ENCODE peak calls at places on chromosomes 1 and 21, in ten cellular contexts. One of them, this sample, is unnamed.

GRCh38 chr1:39635205-39635870 is 4.1 kb downstream of the HEYL start:
- DNase-seq in A673: peak; percentile 55
- DNase-seq in testis: no peak
- DNase-seq in transverse colon: no peak
- DNase-seq in pancreas: no peak
- DNase-seq in Caco-2: no peak
- DNase-seq in CD4-positive, CD25-positive, alpha-beta regulatory T cell: no peak
- DNase-seq in hepatocyte: no peak
- DNase-seq in thoracic aorta: no peak
- DNase-seq in heart right ventricle: peak; percentile 69
- DNase-seq in this sample: no peak

GRCh38 chr1:226977288-226977972 is 37.3 kb downstream of the COQ8A start:
- DNase-seq in heart right ventricle: no peak
- DNase-seq in transverse colon: no peak
- DNase-seq in pancreas: peak; percentile 75
- DNase-seq in A673: no peak
- DNase-seq in testis: peak; percentile 13
- DNase-seq in hepatocyte: no peak
- DNase-seq in Caco-2: no peak
- DNase-seq in thoracic aorta: no peak
- DNase-seq in CD4-positive, CD25-positive, alpha-beta regulatory T cell: no peak
- DNase-seq in this sample: no peak

GRCh38 chr1:223136086-223136485 is 7.0 kb downstream of the TLR5 start:
- DNase-seq in pancreas: no peak
- DNase-seq in A673: no peak
- DNase-seq in Caco-2: no peak
- DNase-seq in testis: no peak
- DNase-seq in thoracic aorta: no peak
- DNase-seq in hepatocyte: no peak
- DNase-seq in transverse colon: no peak
- DNase-seq in CD4-positive, CD25-positive, alpha-beta regulatory T cell: no peak
- DNase-seq in heart right ventricle: no peak
- DNase-seq in this sample: no peak

GRCh38 chr21:37119421-37120218 is 46.6 kb downstream of the TTC3 start:
- DNase-seq in hepatocyte: peak; percentile 23
- DNase-seq in thoracic aorta: no peak
- DNase-seq in CD4-positive, CD25-positive, alpha-beta regulatory T cell: no peak
- DNase-seq in Caco-2: no peak
- DNase-seq in heart right ventricle: no peak
- DNase-seq in testis: no peak
- DNase-seq in pancreas: no peak
- DNase-seq in transverse colon: no peak
- DNase-seq in A673: no peak
- DNase-seq in this sample: peak; percentile 33

GRCh38 chr1:181191494-181192040 is 103.1 kb downstream of the IER5 start:
- DNase-seq in thoracic aorta: no peak
- DNase-seq in CD4-positive, CD25-positive, alpha-beta regulatory T cell: no peak
- DNase-seq in A673: no peak
- DNase-seq in hepatocyte: no peak
- DNase-seq in heart right ventricle: no peak
- DNase-seq in Caco-2: no peak
- DNase-seq in pancreas: no peak
- DNase-seq in testis: no peak
- DNase-seq in transverse colon: no peak
- DNase-seq in this sample: no peak

GRCh38 chr1:241658081-241658793 is 6.2 kb downstream of the WDR64 start:
- DNase-seq in hepatocyte: no peak
- DNase-seq in A673: no peak
- DNase-seq in pancreas: no peak
- DNase-seq in transverse colon: no peak
- DNase-seq in thoracic aorta: no peak
- DNase-seq in CD4-positive, CD25-positive, alpha-beta regulatory T cell: no peak
- DNase-seq in heart right ventricle: no peak
- DNase-seq in Caco-2: no peak
- DNase-seq in testis: no peak
- DNase-seq in this sample: no peak

GRCh38 chr1:47436979-47437517 is 796 bp upstream of the FOXD2 start:
- DNase-seq in hepatocyte: no peak
- DNase-seq in transverse colon: no peak
- DNase-seq in heart right ventricle: no peak
- DNase-seq in thoracic aorta: no peak
- DNase-seq in pancreas: no peak
- DNase-seq in A673: peak; percentile 43
- DNase-seq in CD4-positive, CD25-positive, alpha-beta regulatory T cell: no peak
- DNase-seq in testis: no peak
- DNase-seq in Caco-2: no peak
- DNase-seq in this sample: no peak

GRCh38 chr1:168362991-168363390 is 82.3 kb downstream of the TBX19 start:
- DNase-seq in heart right ventricle: no peak
- DNase-seq in CD4-positive, CD25-positive, alpha-beta regulatory T cell: peak; percentile 77
- DNase-seq in A673: no peak
- DNase-seq in pancreas: no peak
- DNase-seq in thoracic aorta: no peak
- DNase-seq in transverse colon: no peak
- DNase-seq in hepatocyte: no peak
- DNase-seq in testis: no peak
- DNase-seq in Caco-2: no peak
- DNase-seq in this sample: no peak

GRCh38 chr1:109089242-109090015 is 1.1 kb upstream of the TMEM167B start:
- DNase-seq in hepatocyte: peak; percentile 53
- DNase-seq in pancreas: peak; percentile 66
- DNase-seq in CD4-positive, CD25-positive, alpha-beta regulatory T cell: peak; percentile 58
- DNase-seq in heart right ventricle: peak; percentile 69
- DNase-seq in testis: peak; percentile 74
- DNase-seq in Caco-2: peak; percentile 80
- DNase-seq in A673: peak; percentile 88
- DNase-seq in thoracic aorta: no peak
- DNase-seq in transverse colon: peak; percentile 85
- DNase-seq in this sample: no peak

GRCh38 chr1:61757945-61758344 is 15.7 kb downstream of the PATJ start:
- DNase-seq in hepatocyte: no peak
- DNase-seq in CD4-positive, CD25-positive, alpha-beta regulatory T cell: no peak
- DNase-seq in Caco-2: no peak
- DNase-seq in thoracic aorta: no peak
- DNase-seq in heart right ventricle: no peak
- DNase-seq in A673: no peak
- DNase-seq in transverse colon: no peak
- DNase-seq in testis: no peak
- DNase-seq in pancreas: no peak
- DNase-seq in this sample: no peak

GRCh38 chr1:41355761-41356160 is 5.5 kb upstream of the FOXO6 start:
- DNase-seq in Caco-2: no peak
- DNase-seq in thoracic aorta: no peak
- DNase-seq in transverse colon: no peak
- DNase-seq in CD4-positive, CD25-positive, alpha-beta regulatory T cell: no peak
- DNase-seq in A673: no peak
- DNase-seq in heart right ventricle: no peak
- DNase-seq in hepatocyte: no peak
- DNase-seq in testis: no peak
- DNase-seq in pancreas: no peak
- DNase-seq in this sample: no peak

GRCh38 chr1:100868364-100868995 is 26.2 kb downstream of the EXTL2 start:
- DNase-seq in thoracic aorta: no peak
- DNase-seq in CD4-positive, CD25-positive, alpha-beta regulatory T cell: peak; percentile 60
- DNase-seq in pancreas: no peak
- DNase-seq in hepatocyte: peak; percentile 40
- DNase-seq in heart right ventricle: no peak
- DNase-seq in transverse colon: no peak
- DNase-seq in Caco-2: no peak
- DNase-seq in testis: no peak
- DNase-seq in A673: peak; percentile 56
- DNase-seq in this sample: no peak

GRCh38 chr1:55192093-55192492 is 23.1 kb downstream of the USP24 start:
- DNase-seq in testis: no peak
- DNase-seq in transverse colon: no peak
- DNase-seq in heart right ventricle: no peak
- DNase-seq in CD4-positive, CD25-positive, alpha-beta regulatory T cell: no peak
- DNase-seq in A673: no peak
- DNase-seq in pancreas: no peak
- DNase-seq in hepatocyte: no peak
- DNase-seq in thoracic aorta: no peak
- DNase-seq in Caco-2: no peak
- DNase-seq in this sample: no peak

GRCh38 chr1:158076461-158076860 is 83.0 kb downstream of the KIRREL1 start:
- DNase-seq in Caco-2: no peak
- DNase-seq in pancreas: no peak
- DNase-seq in transverse colon: no peak
- DNase-seq in hepatocyte: no peak
- DNase-seq in thoracic aorta: no peak
- DNase-seq in heart right ventricle: no peak
- DNase-seq in CD4-positive, CD25-positive, alpha-beta regulatory T cell: no peak
- DNase-seq in A673: no peak
- DNase-seq in testis: no peak
- DNase-seq in this sample: no peak

GRCh38 chr1:158078569-158079080 is 85.2 kb downstream of the KIRREL1 start:
- DNase-seq in hepatocyte: no peak
- DNase-seq in thoracic aorta: no peak
- DNase-seq in testis: no peak
- DNase-seq in A673: peak; percentile 70
- DNase-seq in transverse colon: no peak
- DNase-seq in pancreas: no peak
- DNase-seq in Caco-2: no peak
- DNase-seq in heart right ventricle: no peak
- DNase-seq in CD4-positive, CD25-positive, alpha-beta regulatory T cell: no peak
- DNase-seq in this sample: no peak

GRCh38 chr1:158075078-158075477 is 81.6 kb downstream of the KIRREL1 start:
- DNase-seq in pancreas: no peak
- DNase-seq in heart right ventricle: no peak
- DNase-seq in transverse colon: no peak
- DNase-seq in thoracic aorta: no peak
- DNase-seq in hepatocyte: no peak
- DNase-seq in Caco-2: no peak
- DNase-seq in testis: no peak
- DNase-seq in A673: no peak
- DNase-seq in CD4-positive, CD25-positive, alpha-beta regulatory T cell: no peak
- DNase-seq in this sample: no peak

GRCh38 chr1:158077366-158078256 is 84.2 kb downstream of the KIRREL1 start:
- DNase-seq in transverse colon: no peak
- DNase-seq in hepatocyte: no peak
- DNase-seq in pancreas: no peak
- DNase-seq in thoracic aorta: no peak
- DNase-seq in Caco-2: no peak
- DNase-seq in A673: peak; percentile 66
- DNase-seq in testis: no peak
- DNase-seq in CD4-positive, CD25-positive, alpha-beta regulatory T cell: no peak
- DNase-seq in heart right ventricle: no peak
- DNase-seq in this sample: no peak
- H3K36me3 ChIP-seq in transverse colon: no peaks in the 10 kb centered on the region
- H3K36me3 ChIP-seq in hepatocyte: no peaks in the 10 kb centered on the region
- H3K36me3 ChIP-seq in pancreas: no peaks in the 10 kb centered on the region
- H3K36me3 ChIP-seq in thoracic aorta: peaks cover 37% of the 10 kb centered on the region
- H3K36me3 ChIP-seq in Caco-2: no peaks in the 10 kb centered on the region
- H3K36me3 ChIP-seq in A673: peaks cover 84% of the 10 kb centered on the region
- H3K36me3 ChIP-seq in testis: no peaks in the 10 kb centered on the region
- H3K36me3 ChIP-seq in CD4-positive, CD25-positive, alpha-beta regulatory T cell: no peaks in the 10 kb centered on the region
- H3K36me3 ChIP-seq in heart right ventricle: no peaks in the 10 kb centered on the region
- H3K36me3 ChIP-seq in this sample: no peaks in the 10 kb centered on the region

GRCh38 chr21:46109251-46110221 is 11.6 kb downstream of the COL6A2 start:
- DNase-seq in heart right ventricle: peak; percentile 2
- DNase-seq in transverse colon: no peak
- DNase-seq in Caco-2: no peak
- DNase-seq in CD4-positive, CD25-positive, alpha-beta regulatory T cell: no peak
- DNase-seq in thoracic aorta: peak; percentile 0
- DNase-seq in testis: no peak
- DNase-seq in hepatocyte: no peak
- DNase-seq in A673: no peak
- DNase-seq in pancreas: peak; percentile 56
- DNase-seq in this sample: no peak
- H3K36me3 ChIP-seq in heart right ventricle: peaks cover 9% of the 10 kb centered on the region
- H3K36me3 ChIP-seq in transverse colon: peaks cover 13% of the 10 kb centered on the region
- H3K36me3 ChIP-seq in Caco-2: no peaks in the 10 kb centered on the region
- H3K36me3 ChIP-seq in CD4-positive, CD25-positive, alpha-beta regulatory T cell: no peaks in the 10 kb centered on the region
- H3K36me3 ChIP-seq in thoracic aorta: peaks cover 42% of the 10 kb centered on the region
- H3K36me3 ChIP-seq in testis: no peaks in the 10 kb centered on the region
- H3K36me3 ChIP-seq in hepatocyte: no peaks in the 10 kb centered on the region
- H3K36me3 ChIP-seq in A673: no peaks in the 10 kb centered on the region
- H3K36me3 ChIP-seq in pancreas: no peaks in the 10 kb centered on the region
- H3K36me3 ChIP-seq in this sample: peaks cover 8% of the 10 kb centered on the region

DNA sequence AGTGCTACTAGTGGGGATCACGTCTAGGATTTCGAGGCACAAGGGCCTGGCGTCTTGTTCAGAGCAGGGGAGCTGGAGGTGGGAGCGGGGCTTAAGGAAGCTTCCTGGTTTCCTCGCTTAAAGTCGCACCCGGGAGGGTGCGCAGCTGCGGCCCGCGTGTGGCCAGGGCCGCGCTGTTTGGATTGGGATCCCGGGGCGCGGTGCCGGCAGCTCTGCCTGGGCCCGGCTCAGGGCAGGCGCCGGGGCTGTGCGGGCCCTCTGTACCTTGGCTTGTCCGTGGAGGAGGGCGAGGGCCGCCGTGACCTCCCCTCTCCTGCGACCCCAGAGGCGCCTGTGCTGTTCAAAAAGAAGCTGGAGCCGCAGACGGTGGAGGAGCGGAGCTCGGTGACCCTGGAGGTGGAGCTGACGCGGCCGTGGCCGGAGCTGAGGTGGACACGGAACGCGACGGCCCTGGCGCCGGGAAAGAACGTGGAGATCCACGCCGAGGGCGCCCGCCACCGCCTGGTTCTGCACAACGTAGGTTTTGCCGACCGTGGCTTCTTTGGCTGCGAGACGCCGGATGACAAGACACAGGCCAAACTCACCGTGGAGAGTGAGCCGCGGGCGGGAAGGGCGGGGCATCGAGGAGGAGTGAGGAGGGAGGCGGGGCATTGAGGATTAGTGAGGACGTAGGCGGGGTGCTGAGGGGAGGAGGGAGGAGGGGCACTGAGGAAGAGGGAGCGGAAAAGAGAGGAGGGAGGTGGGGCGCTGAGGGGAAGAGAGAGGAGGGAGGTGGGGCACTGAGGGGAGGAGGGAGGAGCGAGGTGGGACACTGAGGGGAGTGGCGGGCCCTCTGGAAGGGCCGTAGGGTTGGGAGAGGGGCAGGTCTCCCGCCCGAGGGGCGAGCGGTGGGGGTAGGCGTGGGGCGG is 67.8 kb downstream of the OBSCN start:
- DNase-seq in transverse colon: peak; percentile 93
- DNase-seq in testis: peak; percentile 93
- DNase-seq in heart right ventricle: peak; percentile 91
- DNase-seq in CD4-positive, CD25-positive, alpha-beta regulatory T cell: peak; percentile 96
- DNase-seq in hepatocyte: peak; percentile 93
- DNase-seq in A673: peak; percentile 97
- DNase-seq in thoracic aorta: peak; percentile 72
- DNase-seq in pancreas: peak; percentile 89
- DNase-seq in Caco-2: peak; percentile 89
- DNase-seq in this sample: peak; percentile 68
- H3K36me3 ChIP-seq in transverse colon: no peaks in the 10 kb centered on the region
- H3K36me3 ChIP-seq in testis: no peaks in the 10 kb centered on the region
- H3K36me3 ChIP-seq in heart right ventricle: no peaks in the 10 kb centered on the region
- H3K36me3 ChIP-seq in CD4-positive, CD25-positive, alpha-beta regulatory T cell: no peaks in the 10 kb centered on the region
- H3K36me3 ChIP-seq in hepatocyte: no peaks in the 10 kb centered on the region
- H3K36me3 ChIP-seq in A673: peaks cover 6% of the 10 kb centered on the region
- H3K36me3 ChIP-seq in thoracic aorta: no peaks in the 10 kb centered on the region
- H3K36me3 ChIP-seq in pancreas: no peaks in the 10 kb centered on the region
- H3K36me3 ChIP-seq in Caco-2: no peaks in the 10 kb centered on the region
- H3K36me3 ChIP-seq in this sample: peaks cover 20% of the 10 kb centered on the region

DNA sequence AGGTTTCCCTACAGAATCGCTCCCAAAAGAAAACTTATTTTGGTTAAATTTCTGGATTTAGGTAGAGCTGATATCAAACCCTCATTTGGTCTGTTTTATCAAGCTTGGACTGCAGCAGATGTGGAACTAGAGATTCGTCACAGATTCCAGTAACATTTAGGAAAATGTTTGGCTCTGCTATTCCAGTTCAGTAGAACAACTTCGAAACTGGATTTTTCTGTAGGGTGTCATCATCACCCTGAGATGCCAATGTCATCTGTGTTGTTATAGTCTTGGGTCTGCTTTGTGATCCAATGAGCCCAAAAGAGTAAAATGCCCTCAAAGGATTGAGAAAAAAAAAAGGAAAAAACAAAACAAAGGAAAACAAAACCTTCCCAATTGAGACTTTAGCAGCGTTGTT is 55.4 kb downstream of the LAMC2 start:
- DNase-seq in A673: no peak
- DNase-seq in heart right ventricle: no peak
- DNase-seq in transverse colon: no peak
- DNase-seq in Caco-2: no peak
- DNase-seq in pancreas: no peak
- DNase-seq in hepatocyte: no peak
- DNase-seq in thoracic aorta: no peak
- DNase-seq in CD4-positive, CD25-positive, alpha-beta regulatory T cell: no peak
- DNase-seq in testis: no peak
- DNase-seq in this sample: no peak
- H3K36me3 ChIP-seq in A673: no peaks in the 10 kb centered on the region
- H3K36me3 ChIP-seq in heart right ventricle: no peaks in the 10 kb centered on the region
- H3K36me3 ChIP-seq in transverse colon: no peaks in the 10 kb centered on the region
- H3K36me3 ChIP-seq in Caco-2: no peaks in the 10 kb centered on the region
- H3K36me3 ChIP-seq in pancreas: no peaks in the 10 kb centered on the region
- H3K36me3 ChIP-seq in hepatocyte: no peaks in the 10 kb centered on the region
- H3K36me3 ChIP-seq in thoracic aorta: no peaks in the 10 kb centered on the region
- H3K36me3 ChIP-seq in CD4-positive, CD25-positive, alpha-beta regulatory T cell: no peaks in the 10 kb centered on the region
- H3K36me3 ChIP-seq in testis: no peaks in the 10 kb centered on the region
- H3K36me3 ChIP-seq in this sample: no peaks in the 10 kb centered on the region